ENCODE peak calls at places on chromosomes 6 and 20, in ten cellular contexts. M is retinal pigment epithelial cell, A is cardiac fibroblast, G is AG10803, U is foreskin keratinocyte, P is omental fat pad, E is keratinocyte, Y is hepatocyte, T is breast epithelium, N is kidney epithelial cell. R is an unnamed sample.

GRCh38 chr20:50336631-50337030 is 146.0 kb downstream of the CEBPB start:
- DNase-seq in A (no peak), P (no peak), E (no peak), M (no peak), U (no peak), Y (no peak), N (no peak), T (no peak), G (peak), R (no peak)

GRCh38 chr6:11769816-11770545 is 8.6 kb downstream of the ADTRP start:
- DNase-seq in Y (no peak), A (no peak), M (no peak), P (no peak), U (peak), G (no peak), T (no peak), E (no peak), N (no peak), R (no peak)

GRCh38 chr6:113089056-113089455 is 741.9 kb downstream of the RFPL4B start:
- DNase-seq in A (no peak), N (no peak), Y (no peak), M (no peak), T (no peak), U (no peak), G (no peak), E (no peak), P (no peak), R (no peak)

GRCh38 chr6:145012039-145012662 is 723.2 kb downstream of the EPM2A start:
- DNase-seq in N (no peak), E (no peak), A (no peak), M (no peak), Y (no peak), T (no peak), G (no peak), P (no peak), U (no peak), R (no peak)

GRCh38 chr20:62014488-62014775 is 51.2 kb downstream of the TAF4 start:
- DNase-seq in M (no peak), Y (no peak), E (no peak), A (no peak), P (no peak), N (no peak), G (no peak), T (no peak), U (no peak), R (no peak)

GRCh38 chr6:7332090-7332745 is 19.2 kb upstream of the SSR1 start:
- DNase-seq in E (no peak), G (no peak), T (no peak), P (no peak), A (no peak), M (no peak), N (no peak), Y (no peak), U (peak), R (no peak)

GRCh38 chr6:166542580-166542912 is 43.9 kb downstream of the RAMACL start:
- DNase-seq in T (no peak), A (peak), M (no peak), N (no peak), Y (no peak), G (no peak), P (no peak), U (no peak), E (no peak), R (no peak)

GRCh38 chr6:54026652-54027400 is 84.4 kb upstream of the MLIP start:
- DNase-seq in Y (no peak), A (no peak), T (no peak), G (no peak), E (no peak), M (no peak), U (no peak), N (no peak), P (no peak), R (no peak)

GRCh38 chr6:124131259-124131658 is 327.6 kb downstream of the NKAIN2 start:
- DNase-seq in T (no peak), P (no peak), G (no peak), E (no peak), A (peak), N (peak), U (peak), M (peak), Y (no peak), R (no peak)

GRCh38 chr6:56756791-56757582 is 114.3 kb upstream of the DST start:
- DNase-seq in M (no peak), T (no peak), E (no peak), Y (no peak), P (no peak), A (no peak), G (no peak), U (peak), N (no peak), R (no peak)

GRCh38 chr6:2733736-2734480 is 16.8 kb downstream of the MYLK4 start:
- DNase-seq in T (no peak), P (no peak), M (no peak), E (no peak), A (no peak), U (no peak), N (no peak), Y (no peak), G (no peak), R (no peak)

GRCh38 chr6:28866342-28867077 is 57.3 kb downstream of the TRIM27 start:
- DNase-seq in M (no peak), P (no peak), T (peak), U (peak), A (peak), Y (peak), E (no peak), N (no peak), G (peak), R (peak)

GRCh38 chr6:16832027-16832688 is 70.9 kb upstream of the ATXN1 start:
- DNase-seq in N (no peak), M (no peak), A (no peak), E (no peak), T (no peak), G (peak), U (no peak), Y (no peak), P (no peak), R (no peak)

GRCh38 chr6:128284128-128284527 is 236.3 kb downstream of the PTPRK start:
- DNase-seq in N (no peak), Y (no peak), U (no peak), A (peak), E (no peak), P (no peak), T (no peak), G (no peak), M (no peak), R (no peak)

GRCh38 chr6:70884074-70884983 is 72.5 kb downstream of the B3GAT2 start:
- DNase-seq in U (peak), T (no peak), A (peak), Y (peak), N (no peak), G (peak), M (no peak), P (no peak), E (no peak), R (peak)

GRCh38 chr20:47740225-47741184 is 44.8 kb downstream of the SULF2 start:
- DNase-seq in U (no peak), E (no peak), Y (no peak), M (no peak), P (no peak), N (no peak), G (no peak), T (no peak), A (no peak), R (no peak)

GRCh38 chr6:169363590-169363989 is 109.9 kb upstream of the THBS2 start:
- DNase-seq in P (no peak), Y (no peak), M (no peak), T (no peak), E (no peak), A (peak), G (peak), N (no peak), U (no peak), R (no peak)

GRCh38 chr6:161660666-161661571 is 387.1 kb upstream of the AGPAT4 start:
- DNase-seq in M (no peak), T (no peak), U (no peak), Y (no peak), E (no peak), A (no peak), G (peak), N (no peak), P (no peak), R (no peak)

GRCh38 chr6:122114733-122115132 is 284.7 kb upstream of the HSF2 start:
- DNase-seq in N (no peak), E (no peak), M (no peak), Y (no peak), U (no peak), G (no peak), A (no peak), T (no peak), P (no peak), R (no peak)

GRCh38 chr6:144150673-144151009 is 324 bp downstream of the STX11 start:
- DNase-seq in A (peak), T (no peak), Y (peak), N (no peak), M (no peak), E (no peak), G (no peak), P (no peak), U (no peak), R (peak)

GRCh38 chr20:37245671-37246237 is 15.9 kb downstream of the GHRH start:
- DNase-seq in A (no peak), U (no peak), Y (no peak), E (no peak), T (no peak), M (no peak), G (no peak), P (no peak), N (no peak), R (no peak)

GRCh38 chr6:29763491-29764289 is 40.5 kb downstream of the HLA-F start:
- DNase-seq in E (peak), U (peak), A (peak), Y (no peak), T (no peak), N (peak), M (no peak), P (no peak), G (peak), R (no peak)

GRCh38 chr6:5112065-5112799 is 27.1 kb downstream of the PPP1R3G start:
- DNase-seq in Y (no peak), M (no peak), U (peak), N (no peak), E (peak), A (peak), T (no peak), G (peak), P (no peak), R (no peak)

DNA sequence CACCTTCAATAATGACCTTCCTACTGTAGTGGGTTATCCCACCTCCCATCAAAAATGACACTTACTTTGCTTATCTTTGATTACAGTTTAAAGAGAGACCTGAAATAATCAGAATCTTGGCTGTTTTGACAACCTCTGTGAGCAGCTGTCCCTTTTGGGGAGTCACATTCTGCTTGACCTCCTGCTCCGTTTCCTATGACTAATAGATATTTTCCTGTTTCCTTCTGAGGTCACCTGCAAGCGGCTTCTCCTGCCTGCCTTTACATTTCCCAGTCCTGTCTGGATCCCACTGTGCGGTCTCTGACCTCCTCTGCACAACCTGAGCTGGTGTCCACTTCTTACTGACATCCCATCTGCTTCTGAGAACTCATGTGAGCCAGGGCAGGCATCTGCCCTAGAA is 54.2 kb downstream of the TRAM2 start:
- DNase-seq in M (no peak), P (no peak), G (no peak), N (no peak), U (no peak), E (no peak), A (peak), Y (no peak), T (no peak), R (no peak)
- TF ChIP-seq CTCF in M (no peak), P (no peak), G (no peak), N (no peak), U (no peak), E (no peak), A (no peak), Y (no peak), T (no peak), R (no peak)

DNA sequence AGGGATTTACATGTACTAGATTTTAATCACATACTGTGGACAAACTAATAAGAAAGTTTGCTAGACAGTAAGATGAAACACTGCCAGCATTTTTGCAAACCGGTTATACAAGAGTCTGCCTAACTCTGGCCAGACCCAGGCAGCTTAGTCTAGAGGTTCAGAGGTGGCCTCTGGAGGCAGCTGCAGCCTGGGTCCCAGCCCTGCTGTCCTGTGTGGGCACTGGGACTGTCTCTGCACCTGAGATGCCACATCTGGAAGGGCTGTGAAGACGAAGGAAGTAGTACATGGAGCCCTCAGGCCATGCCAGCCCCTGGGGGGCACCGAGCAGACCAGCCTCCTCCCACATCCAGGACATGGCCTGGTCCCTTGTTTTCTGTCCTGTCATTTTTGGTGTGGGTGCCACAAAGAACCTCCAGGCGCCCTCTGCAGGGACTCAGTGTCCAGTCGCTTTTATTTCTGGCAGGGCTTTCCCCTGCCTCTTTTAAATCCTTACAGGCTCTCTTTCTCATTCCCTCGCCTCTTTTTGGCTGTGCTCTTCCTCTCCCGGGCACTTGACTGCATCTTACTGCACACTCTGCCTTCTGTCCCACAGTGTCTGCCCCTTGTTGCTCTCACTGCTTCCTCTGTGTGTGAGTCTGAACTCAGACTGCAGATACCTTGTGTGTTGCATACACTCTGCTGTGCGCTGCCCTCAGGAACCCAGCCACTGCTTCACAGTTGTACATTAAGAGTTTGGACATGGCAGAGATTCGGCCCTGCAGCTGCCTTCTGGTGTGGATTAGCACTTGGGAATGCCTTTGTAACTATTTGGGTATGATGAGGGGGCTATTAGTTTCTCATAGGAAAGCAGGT is 216.7 kb downstream of the ZDHHC14 start:
- DNase-seq in G (peak), N (no peak), E (no peak), M (no peak), U (no peak), T (peak), A (peak), P (no peak), Y (peak), R (peak)
- TF ChIP-seq CTCF in G (peak), N (peak), E (peak), M (peak), U (peak), T (peak), A (peak), P (no peak), Y (peak), R (peak)

GRCh38 chr6:45421700-45422540 is 44.2 kb upstream of the SUPT3H start:
- DNase-seq in P (no peak), G (peak), E (no peak), A (peak), U (peak), M (no peak), T (no peak), N (no peak), Y (peak), R (peak)
- TF ChIP-seq CTCF in P (no peak), G (peak), E (no peak), A (peak), U (peak), M (peak), T (no peak), N (peak), Y (peak), R (no peak)

GRCh38 chr6:159151266-159151855 is 17.8 kb upstream of the FNDC1 start:
- DNase-seq in E (peak), U (peak), N (no peak), G (peak), A (peak), Y (peak), M (no peak), P (no peak), T (no peak), R (peak)
- TF ChIP-seq CTCF in E (peak), U (peak), N (peak), G (peak), A (peak), Y (peak), M (peak), P (no peak), T (peak), R (peak)